ENCODE peak calls at places on chromosome 19, in seven cellular contexts. R is osteoblast, S is fibroblast of pulmonary artery, K is astrocyte of the spinal cord, G is aorta, W is fibroblast of lung, H is ovary. D is an unnamed sample.

GRCh38 chr19:49113762-49114629 is at the start of gene LIN7B:
- DNase-seq in R (peak; percentile 100), S (peak; percentile 63), K (peak; percentile 35), G (peak; percentile 87), W (peak; percentile 49), H (peak; percentile 82), D (peak; percentile 71)

GRCh38 chr19:48495391-48495790 is 16.2 kb downstream of the LMTK3 start:
- DNase-seq in R (peak; percentile 44), S (peak; percentile 49), K (no peak), G (no peak), W (no peak), H (peak; percentile 10), D (no peak)

GRCh38 chr19:30563691-30564090 is 191.5 kb downstream of the ZNF536 start:
- DNase-seq in R (no peak), S (no peak), K (no peak), G (no peak), W (no peak), H (no peak), D (no peak)

GRCh38 chr19:46828484-46828883 is 22.2 kb downstream of the AP2S1 start:
- DNase-seq in R (peak; percentile 5), S (no peak), K (peak; percentile 22), G (no peak), W (peak; percentile 30), H (no peak), D (no peak)

GRCh38 chr19:29485293-29485692 is 40.5 kb upstream of the VSTM2B start:
- DNase-seq in R (no peak), S (no peak), K (no peak), G (peak; percentile 24), W (no peak), H (no peak), D (no peak)

GRCh38 chr19:36266375-36266961 is 51.6 kb downstream of the ZNF146 start:
- DNase-seq in R (peak; percentile 76), S (no peak), K (no peak), G (peak; percentile 79), W (no peak), H (peak; percentile 84), D (peak; percentile 29)

GRCh38 chr19:3734310-3734600 is 26.1 kb downstream of the TJP3 start:
- DNase-seq in R (peak; percentile 39), S (no peak), K (no peak), G (no peak), W (no peak), H (no peak), D (no peak)

GRCh38 chr19:14479985-14480694 is 5.0 kb upstream of the PTGER1 start:
- DNase-seq in R (peak; percentile 96), S (no peak), K (no peak), G (peak; percentile 82), W (peak; percentile 32), H (no peak), D (peak; percentile 48)

GRCh38 chr19:10654610-10655456 is 687 bp downstream of the ILF3 start:
- DNase-seq in R (peak; percentile 97), S (peak; percentile 29), K (no peak), G (peak; percentile 89), W (no peak), H (peak; percentile 79), D (peak; percentile 47)

GRCh38 chr19:21143846-21144245 is 2.0 kb downstream of the ZNF431 start:
- DNase-seq in R (peak; percentile 19), S (no peak), K (no peak), G (no peak), W (no peak), H (no peak), D (no peak)

GRCh38 chr19:32830231-32831014 is 39.1 kb downstream of the SLC7A9 start:
- DNase-seq in R (peak; percentile 83), S (peak; percentile 10), K (peak; percentile 77), G (no peak), W (peak; percentile 39), H (no peak), D (no peak)
- H3K4me3 ChIP-seq in R (peak overlapping the region; percentile 11), S (no peak overlapping the region), K (no peak overlapping the region), G (no peak overlapping the region), W (no peak overlapping the region), H (no peak overlapping the region), D (no peak overlapping the region)

GRCh38 chr19:861099-861755 is 1.8 kb downstream of the CFD start:
- DNase-seq in R (no peak), S (no peak), K (no peak), G (no peak), W (no peak), H (no peak), D (no peak)
- H3K4me3 ChIP-seq in R (no peak overlapping the region), S (no peak overlapping the region), K (no peak overlapping the region), G (no peak overlapping the region), W (no peak overlapping the region), H (no peak overlapping the region), D (peak overlapping the region; percentile 65)

DNA sequence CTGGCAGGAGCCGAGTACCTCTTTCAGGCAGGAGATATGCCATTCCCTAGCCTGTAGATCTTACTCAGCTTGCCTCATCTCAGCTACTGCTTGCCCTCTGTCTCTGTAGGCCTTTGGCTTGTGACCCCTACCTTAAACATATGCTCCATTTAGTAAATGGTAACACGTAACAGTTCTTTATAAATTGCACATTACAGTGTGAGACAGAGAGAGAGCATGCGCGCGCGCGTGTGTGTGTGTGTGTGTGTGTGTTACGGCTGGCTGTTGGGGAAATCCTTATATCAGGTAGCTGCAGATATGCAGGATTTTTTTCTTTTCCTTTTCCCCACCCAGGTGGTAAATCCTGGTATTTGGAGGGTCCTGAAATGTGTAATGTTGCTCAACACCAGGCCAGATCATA is 4.2 kb downstream of the SPINT2 start:
- DNase-seq in R (no peak), S (no peak), K (no peak), G (no peak), W (no peak), H (no peak), D (no peak)
- H3K4me3 ChIP-seq in R (no peak overlapping the region), S (no peak overlapping the region), K (no peak overlapping the region), G (no peak overlapping the region), W (no peak overlapping the region), H (no peak overlapping the region), D (no peak overlapping the region)

DNA sequence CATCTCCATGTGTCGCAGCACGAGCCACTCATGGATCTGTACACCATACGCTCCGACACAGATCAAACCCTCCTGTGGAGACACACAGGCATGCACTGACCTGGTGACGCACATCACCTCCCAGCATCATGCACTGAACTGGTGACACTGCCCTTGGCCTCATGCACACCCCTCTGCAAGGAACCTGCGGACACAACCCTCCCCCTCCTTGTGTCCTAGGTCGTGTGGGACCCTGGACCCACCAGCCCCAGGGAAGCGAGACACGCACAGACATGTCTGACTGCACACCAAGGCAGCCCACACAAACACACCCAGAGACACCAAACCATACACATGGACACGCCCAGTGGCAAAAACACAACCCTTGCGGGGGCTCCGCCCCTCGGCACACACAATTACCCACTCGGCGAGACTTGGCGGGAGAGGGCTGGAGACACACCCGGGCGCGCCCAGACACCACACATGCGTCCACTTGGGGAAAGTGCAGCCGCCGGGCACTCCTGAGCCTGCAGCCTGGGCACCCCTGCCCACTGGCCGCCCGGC is 2.0 kb upstream of the KCNN4 start:
- DNase-seq in R (peak; percentile 71), S (no peak), K (no peak), G (peak; percentile 71), W (no peak), H (no peak), D (no peak)
- H3K4me3 ChIP-seq in R (no peak overlapping the region), S (no peak overlapping the region), K (no peak overlapping the region), G (no peak overlapping the region), W (no peak overlapping the region), H (no peak overlapping the region), D (no peak overlapping the region)

GRCh38 chr19:44304659-44305193 is at the start of gene ZNF235:
- DNase-seq in R (peak; percentile 97), S (peak; percentile 99), K (peak; percentile 98), G (peak; percentile 96), W (peak; percentile 98), H (peak; percentile 93), D (peak; percentile 88)

GRCh38 chr19:44303976-44304568 is 753 bp downstream of the ZNF235 start:
- DNase-seq in R (peak; percentile 44), S (no peak), K (peak; percentile 55), G (no peak), W (no peak), H (peak; percentile 16), D (no peak)

GRCh38 chr19:44305457-44305856 is 632 bp upstream of the ZNF235 start:
- DNase-seq in R (no peak), S (no peak), K (no peak), G (no peak), W (no peak), H (no peak), D (no peak)

GRCh38 chr19:44306283-44306682 is 1.5 kb upstream of the ZNF235 start:
- DNase-seq in R (no peak), S (no peak), K (no peak), G (no peak), W (no peak), H (no peak), D (no peak)

GRCh38 chr19:44308011-44308410 is 3.2 kb upstream of the ZNF235 start:
- DNase-seq in R (no peak), S (peak; percentile 18), K (no peak), G (no peak), W (no peak), H (no peak), D (no peak)
- H3K4me3 ChIP-seq in R (no peak overlapping the region), S (no peak overlapping the region), K (no peak overlapping the region), G (no peak overlapping the region), W (no peak overlapping the region), H (no peak overlapping the region), D (no peak overlapping the region)

DNA sequence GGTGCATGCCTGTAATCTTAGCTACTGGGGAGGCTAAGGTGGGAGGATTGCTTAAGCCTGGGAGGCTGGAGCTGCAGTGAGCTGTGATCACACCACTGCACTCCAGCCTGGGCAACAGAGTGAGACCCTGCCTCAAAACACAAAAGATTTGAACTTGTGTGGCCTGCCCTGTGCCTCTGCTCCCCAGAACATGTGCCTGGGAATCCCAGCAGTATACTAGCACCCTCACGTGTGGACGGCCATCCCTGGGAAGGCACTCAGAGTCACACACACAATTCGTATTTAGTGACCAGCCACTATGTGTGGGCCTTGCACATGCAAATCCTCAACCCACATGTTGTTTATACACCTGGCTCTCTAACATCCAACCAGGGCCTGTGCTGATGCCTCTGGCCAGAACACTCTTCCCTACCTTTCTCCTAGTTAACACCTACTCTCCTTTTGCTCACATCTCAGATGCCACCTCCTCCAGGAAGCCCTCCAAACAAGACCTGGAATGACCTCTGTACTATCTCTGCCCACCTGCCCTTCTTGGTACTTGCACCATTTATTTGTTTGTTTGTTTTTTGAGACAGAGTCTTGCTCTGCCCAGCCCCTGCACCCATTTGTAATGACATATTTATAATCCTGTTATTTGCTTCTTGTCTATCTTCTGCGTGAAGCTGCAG is 7.7 kb downstream of the GADD45B start:
- DNase-seq in R (peak; percentile 41), S (no peak), K (no peak), G (no peak), W (no peak), H (no peak), D (no peak)
- H3K4me3 ChIP-seq in R (no peak overlapping the region), S (no peak overlapping the region), K (no peak overlapping the region), G (no peak overlapping the region), W (no peak overlapping the region), H (no peak overlapping the region), D (no peak overlapping the region)